ENCODE peak calls at places on chromosome 21, in four cellular contexts. G, V, J and U are unnamed samples.
A peak's percentile ranks its signal among the peaks of the same experiment; 100 is the strongest.

GRCh38 chr21:46661627-46662366 is 26.3 kb downstream of the PRMT2 start:
- DNase-seq in G (no peak), V (no peak), J (no peak), U (peak; percentile 59)

GRCh38 chr21:39756285-39756684 is 11.3 kb downstream of the IGSF5 start:
- DNase-seq in G (no peak), V (no peak), J (no peak), U (no peak)

GRCh38 chr21:16071082-16071481 is 341.3 kb downstream of the USP25 start:
- DNase-seq in G (no peak), V (no peak), J (no peak), U (peak; percentile 36)

GRCh38 chr21:14955936-14956520 is 108.8 kb downstream of the NRIP1 start:
- DNase-seq in G (no peak), V (no peak), J (no peak), U (no peak)

GRCh38 chr21:41171210-41171609 is 3.2 kb downstream of the BACE2 start:
- DNase-seq in G (no peak), V (no peak), J (no peak), U (no peak)

GRCh38 chr21:46394819-46395152 is 63.9 kb upstream of the DIP2A start:
- DNase-seq in G (no peak), V (no peak), J (no peak), U (peak; percentile 20)

GRCh38 chr21:41947596-41948403 is 6.0 kb downstream of the C2CD2 start:
- DNase-seq in G (no peak), V (no peak), J (no peak), U (no peak)

GRCh38 chr21:46650476-46651098 is 15.1 kb downstream of the PRMT2 start:
- DNase-seq in G (no peak), V (no peak), J (no peak), U (peak; percentile 61)

GRCh38 chr21:20720623-20721022 is 277.6 kb upstream of the NCAM2 start:
- DNase-seq in G (no peak), V (no peak), J (no peak), U (no peak)

GRCh38 chr21:41772351-41773080 is 5.7 kb upstream of the RIPK4 start:
- DNase-seq in G (no peak), V (no peak), J (no peak), U (no peak)

GRCh38 chr21:42850866-42851391 is 28.4 kb downstream of the WDR4 start:
- DNase-seq in G (no peak), V (peak; percentile 44), J (no peak), U (peak; percentile 64)

GRCh38 chr21:41615613-41616012 is 107.7 kb upstream of the TMPRSS2 start:
- DNase-seq in G (no peak), V (no peak), J (no peak), U (no peak)

GRCh38 chr21:42939581-42940413 is 14.4 kb upstream of the ERVH48-1 start:
- DNase-seq in G (no peak), V (no peak), J (peak; percentile 27), U (no peak)

GRCh38 chr21:34576043-34576466 is 38.9 kb downstream of the RCAN1 start:
- DNase-seq in G (no peak), V (no peak), J (no peak), U (no peak)

GRCh38 chr21:14273736-14274538 is 58.0 kb downstream of the RBM11 start:
- DNase-seq in G (no peak), V (no peak), J (no peak), U (no peak)

GRCh38 chr21:40936771-40937261 is 89.9 kb upstream of the DSCAM start:
- DNase-seq in G (no peak), V (no peak), J (no peak), U (no peak)

GRCh38 chr21:39852021-39852721 is 15.1 kb upstream of the PCP4 start:
- DNase-seq in G (no peak), V (no peak), J (no peak), U (no peak)

GRCh38 chr21:16085436-16085835 is 355.7 kb downstream of the USP25 start:
- DNase-seq in G (no peak), V (no peak), J (no peak), U (no peak)

GRCh38 chr21:31710586-31710985 is 21.3 kb downstream of the SCAF4 start:
- DNase-seq in G (no peak), V (no peak), J (no peak), U (no peak)

GRCh38 chr21:41168391-41169257 is 664 bp downstream of the BACE2 start:
- DNase-seq in G (no peak), V (no peak), J (no peak), U (peak; percentile 27)

GRCh38 chr21:39561128-39561527 is 51.6 kb upstream of the B3GALT5 start:
- DNase-seq in G (no peak), V (no peak), J (no peak), U (no peak)

GRCh38 chr21:42003051-42003461 is 7.1 kb downstream of the ZBTB21 start:
- DNase-seq in G (no peak), V (no peak), J (no peak), U (no peak)

GRCh38 chr21:42056996-42057689 is 14.0 kb upstream of the UMODL1 start:
- DNase-seq in G (no peak), V (no peak), J (no peak), U (no peak)

GRCh38 chr21:37155216-37155615 is 82.2 kb downstream of the TTC3 start:
- DNase-seq in G (no peak), V (no peak), J (no peak), U (no peak)

GRCh38 chr21:42466700-42467612 is 29.1 kb downstream of the RSPH1 start:
- DNase-seq in G (no peak), V (no peak), J (peak; percentile 6), U (no peak)

DNA sequence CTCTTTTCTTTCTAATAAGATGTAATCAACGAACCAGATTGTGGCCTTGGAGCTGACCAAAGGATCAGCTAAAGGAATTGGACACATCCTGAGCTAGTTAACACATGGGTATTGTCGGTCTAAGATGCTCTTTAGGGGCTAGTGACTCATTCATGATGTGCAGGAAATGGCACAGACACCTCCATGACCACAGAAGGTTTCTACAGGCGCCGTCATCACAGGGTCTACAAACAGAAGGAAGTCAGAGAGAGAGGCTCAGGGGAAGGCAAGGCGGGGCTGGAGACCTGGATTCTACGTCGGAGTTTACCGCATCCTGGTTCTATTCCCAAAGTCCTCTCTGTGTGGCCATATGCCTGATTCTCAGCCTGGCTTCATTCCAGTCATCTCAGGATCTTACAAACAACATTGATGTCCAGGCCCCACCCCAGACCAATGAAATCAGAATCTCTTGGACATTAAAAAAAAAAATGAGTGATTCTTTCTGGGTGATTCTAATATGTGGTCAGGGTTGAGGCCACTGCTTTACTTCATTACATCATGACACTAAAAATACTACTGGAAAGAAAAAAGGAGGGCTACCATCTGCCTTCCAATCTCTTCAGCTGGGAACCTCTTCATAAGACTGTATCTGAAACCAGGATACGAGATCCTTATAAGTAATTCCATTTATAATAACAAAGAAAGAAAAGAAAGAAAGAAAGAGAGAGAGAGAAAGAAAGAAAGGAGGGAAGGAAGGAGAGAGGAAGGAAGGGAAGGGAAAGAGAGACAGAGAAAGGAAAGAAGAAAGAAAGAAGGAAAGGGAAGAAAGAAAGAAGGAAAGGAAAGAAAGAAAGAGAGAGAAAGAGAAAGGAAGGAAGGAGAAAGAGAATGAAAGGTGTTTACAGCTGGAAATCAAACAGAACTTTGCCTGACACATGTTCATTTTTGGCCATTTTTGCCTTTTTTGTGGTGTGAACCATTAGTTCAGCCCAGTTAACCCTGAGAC is 11.6 kb upstream of the KCNJ15 start:
- DNase-seq in G (peak; percentile 59), V (no peak), J (no peak), U (no peak)
- H3K4me2 ChIP-seq in G (peak overlapping the region; percentile 55), V (no peak overlapping the region), J (no peak overlapping the region), U (peak overlapping the region; percentile 61)

GRCh38 chr21:26169061-26169610 is 1.4 kb downstream of the APP start:
- DNase-seq in G (peak; percentile 24), V (no peak), J (peak; percentile 41), U (peak; percentile 71)
- TF ChIP-seq TCF12 in G (no peak), V (no peak), J (no peak), U (no peak)

GRCh38 chr21:29726061-29726460 is 213.7 kb downstream of the GRIK1 start:
- DNase-seq in G (no peak), V (no peak), J (no peak), U (no peak)
- H3K4me2 ChIP-seq in G (no peak overlapping the region), V (no peak overlapping the region), J (no peak overlapping the region), U (no peak overlapping the region)

DNA sequence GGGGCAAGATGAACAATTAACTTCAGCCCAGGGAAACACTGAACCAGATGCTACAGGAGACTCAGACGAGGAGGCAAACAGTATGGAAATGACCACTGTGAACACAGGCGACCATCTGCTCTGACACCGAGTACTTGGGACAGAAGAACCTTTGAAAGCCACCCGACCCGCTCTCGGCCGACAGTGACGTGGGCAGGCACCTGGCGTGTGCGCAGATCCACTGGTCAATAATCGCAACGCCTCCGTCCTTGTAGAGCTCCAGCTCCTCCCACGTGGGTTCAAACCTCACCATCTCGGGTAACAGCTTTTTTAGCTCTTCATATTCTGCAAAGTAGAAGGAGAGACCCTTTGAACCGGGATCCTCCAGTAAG is 20.3 kb downstream of the POFUT2 start:
- DNase-seq in G (no peak), V (no peak), J (no peak), U (no peak)
- TF ChIP-seq TCF12 in G (no peak), V (no peak), J (no peak), U (no peak)

GRCh38 chr21:33452362-33452761 is 27.4 kb downstream of the TMEM50B start:
- DNase-seq in G (no peak), V (no peak), J (no peak), U (no peak)
- H3K4me2 ChIP-seq in G (no peak overlapping the region), V (no peak overlapping the region), J (no peak overlapping the region), U (no peak overlapping the region)

DNA sequence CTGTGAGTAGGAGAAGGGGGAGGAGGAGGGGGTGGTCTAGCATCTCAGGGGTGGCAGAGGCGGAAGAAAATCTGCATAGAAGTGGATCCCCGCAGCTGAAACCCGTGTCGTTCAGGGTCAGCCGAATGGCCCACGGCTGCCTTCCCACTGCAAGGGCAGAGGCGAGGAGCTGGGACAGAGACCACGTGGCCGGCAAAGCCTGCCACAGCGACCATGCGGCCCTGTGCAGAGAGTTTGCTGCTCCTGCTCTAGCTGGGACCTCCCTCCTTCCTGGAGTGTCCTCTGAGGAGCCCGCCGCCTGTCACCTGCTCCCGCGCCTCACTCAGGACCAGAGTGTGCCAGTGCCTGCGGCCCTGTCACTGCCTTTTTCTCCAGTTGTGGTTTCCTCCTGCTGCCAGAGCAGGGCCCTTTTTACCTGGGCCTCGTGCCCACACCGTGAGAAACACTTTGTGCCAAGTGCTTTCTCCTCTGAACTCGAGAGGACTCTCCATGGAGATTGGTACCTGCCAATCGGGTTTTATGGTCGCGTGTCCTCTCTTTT is 5.4 kb upstream of the TRPM2 start:
- DNase-seq in G (no peak), V (no peak), J (no peak), U (no peak)
- TF ChIP-seq TCF12 in G (no peak), V (no peak), J (no peak), U (no peak)

GRCh38 chr21:29196021-29196663 is 65.7 kb downstream of the MAP3K7CL start:
- DNase-seq in G (peak; percentile 90), V (peak; percentile 5), J (peak; percentile 70), U (peak; percentile 16)

GRCh38 chr21:29193907-29194306 is 63.5 kb downstream of the MAP3K7CL start:
- DNase-seq in G (no peak), V (no peak), J (peak; percentile 59), U (no peak)

GRCh38 chr21:29194342-29194741 is 63.9 kb downstream of the MAP3K7CL start:
- DNase-seq in G (no peak), V (no peak), J (peak; percentile 73), U (no peak)

GRCh38 chr21:29194847-29195246 is 64.4 kb downstream of the MAP3K7CL start:
- DNase-seq in G (no peak), V (no peak), J (peak; percentile 25), U (no peak)

GRCh38 chr21:29196664-29197052 is 66.2 kb downstream of the MAP3K7CL start:
- DNase-seq in G (no peak), V (no peak), J (no peak), U (no peak)
- H3K4me2 ChIP-seq in G (peak overlapping the region; percentile 67), V (no peak overlapping the region), J (peak overlapping the region; percentile 50), U (peak overlapping the region; percentile 81)